ENCODE peak calls at places on chromosomes 3 and 15, in six cellular contexts. H is cardiac fibroblast, L is right lobe of liver, G is foreskin fibroblast, F is HFF-Myc, R is left ventricle myocardium inferior. Y is an unnamed sample.

GRCh38 chr3:64667138-64667537 is 20.7 kb downstream of the ADAMTS9 start:
- DNase-seq in G (peak), R (no peak), L (no peak), F (no peak), H (peak), Y (no peak)

GRCh38 chr3:52108302-52109232 is 45.7 kb downstream of the POC1A start:
- DNase-seq in H (peak), R (peak), F (no peak), L (peak), G (peak), Y (peak)

GRCh38 chr15:36571301-36571700 is 8.1 kb upstream of the CDIN1 start:
- DNase-seq in R (no peak), H (no peak), L (no peak), F (no peak), G (peak), Y (no peak)

GRCh38 chr15:78155355-78155939 is 6.3 kb downstream of the IDH3A start:
- DNase-seq in H (no peak), R (no peak), G (no peak), L (no peak), F (no peak), Y (no peak)

GRCh38 chr15:41564286-41564959 is 5.4 kb downstream of the TYRO3 start:
- DNase-seq in F (no peak), G (peak), L (no peak), H (no peak), R (no peak), Y (no peak)

GRCh38 chr3:38036286-38036685 is 2.7 kb upstream of the DLEC1 start:
- DNase-seq in G (no peak), L (no peak), F (no peak), H (no peak), R (no peak), Y (no peak)

GRCh38 chr3:144363856-144364255 is 392.2 kb downstream of the DIPK2A start:
- DNase-seq in R (no peak), G (peak), H (no peak), F (no peak), L (no peak), Y (no peak)

GRCh38 chr3:141405581-141405980 is 37.3 kb downstream of the ZBTB38 start:
- DNase-seq in L (no peak), F (no peak), G (peak), H (peak), R (no peak), Y (no peak)

GRCh38 chr3:137766069-137766960 is 2.2 kb downstream of the SOX14 start:
- DNase-seq in F (no peak), G (no peak), H (no peak), R (no peak), L (no peak), Y (no peak)

GRCh38 chr3:24640330-24640877 is 145.8 kb upstream of the THRB start:
- DNase-seq in G (peak), R (no peak), H (peak), L (no peak), F (peak), Y (no peak)

GRCh38 chr3:51336261-51336660 is 48.8 kb upstream of the MANF start:
- DNase-seq in F (no peak), L (no peak), R (no peak), H (no peak), G (no peak), Y (no peak)

GRCh38 chr15:36278219-36278618 is 301.2 kb upstream of the CDIN1 start:
- DNase-seq in H (peak), F (no peak), L (no peak), G (peak), R (no peak), Y (no peak)

GRCh38 chr3:108408883-108409612 is 101.3 kb downstream of the MYH15 start:
- DNase-seq in H (no peak), L (no peak), F (no peak), G (no peak), R (no peak), Y (no peak)

GRCh38 chr3:181623924-181624694 is 87.6 kb upstream of the SOX2 start:
- DNase-seq in G (no peak), L (no peak), R (no peak), F (no peak), H (peak), Y (no peak)

GRCh38 chr3:123060054-123060453 is 6.8 kb upstream of the PDIA5 start:
- DNase-seq in L (no peak), H (no peak), G (no peak), F (no peak), R (no peak), Y (no peak)

GRCh38 chr3:44000586-44000985 is 241.1 kb upstream of the TOPAZ1 start:
- DNase-seq in R (no peak), H (peak), F (peak), G (peak), L (no peak), Y (no peak)

GRCh38 chr3:13579089-13579488 is 30.2 kb downstream of the FBLN2 start:
- DNase-seq in F (no peak), G (peak), L (no peak), R (no peak), H (peak), Y (no peak)

GRCh38 chr3:106825962-106826605 is 551.2 kb upstream of the CCDC54 start:
- DNase-seq in G (peak), R (no peak), L (no peak), F (no peak), H (peak), Y (no peak)

GRCh38 chr15:95682129-95682528 is 648.4 kb upstream of the NR2F2 start:
- DNase-seq in R (no peak), G (peak), L (no peak), F (no peak), H (no peak), Y (no peak)

GRCh38 chr3:45962033-45962432 is 18.8 kb downstream of the CXCR6 start:
- DNase-seq in R (no peak), H (no peak), G (no peak), L (no peak), F (no peak), Y (no peak)

GRCh38 chr15:52186651-52187486 is 4.3 kb downstream of the GNB5 start:
- DNase-seq in G (peak), L (no peak), R (no peak), H (no peak), F (no peak), Y (no peak)

GRCh38 chr3:21405671-21406667 is 345.0 kb downstream of the ZNF385D start:
- DNase-seq in F (no peak), L (no peak), R (no peak), H (no peak), G (no peak), Y (no peak)

GRCh38 chr3:44136421-44136820 is 105.3 kb upstream of the TOPAZ1 start:
- DNase-seq in H (no peak), R (no peak), L (no peak), G (peak), F (peak), Y (no peak)

GRCh38 chr3:99638244-99638948 is at the start of gene COL8A1:
- DNase-seq in R (peak), G (peak), H (peak), F (no peak), L (no peak), Y (peak)

GRCh38 chr3:160756907-160757623 is 1.0 kb downstream of the PPM1L start:
- DNase-seq in H (no peak), L (peak), R (peak), F (no peak), G (peak), Y (no peak)

DNA sequence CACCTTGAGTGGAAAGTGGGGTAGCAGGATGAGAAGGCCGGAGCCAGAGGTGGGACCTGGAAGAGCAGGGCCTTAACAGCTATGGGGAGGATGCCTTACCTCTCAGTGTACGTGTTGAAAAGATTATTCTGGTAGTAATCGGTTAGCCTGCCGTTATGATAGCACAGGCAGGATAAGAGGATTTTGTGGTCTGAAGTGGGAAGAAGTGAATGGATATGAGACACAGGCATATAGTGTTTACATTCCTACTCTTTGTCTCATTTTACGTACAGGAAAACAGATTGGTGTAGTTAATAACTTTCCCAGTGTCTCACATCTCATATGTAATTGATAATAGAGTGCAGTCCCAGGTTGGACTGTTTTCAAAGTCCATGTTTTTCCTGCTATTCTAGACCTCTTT is 172.3 kb downstream of the KLHL25 start:
- DNase-seq in F (no peak), G (peak), H (peak), L (no peak), R (no peak), Y (no peak)
- H3K4me3 ChIP-seq in F (peak), G (peak), H (peak), L (no peak), R (peak), Y (peak)

DNA sequence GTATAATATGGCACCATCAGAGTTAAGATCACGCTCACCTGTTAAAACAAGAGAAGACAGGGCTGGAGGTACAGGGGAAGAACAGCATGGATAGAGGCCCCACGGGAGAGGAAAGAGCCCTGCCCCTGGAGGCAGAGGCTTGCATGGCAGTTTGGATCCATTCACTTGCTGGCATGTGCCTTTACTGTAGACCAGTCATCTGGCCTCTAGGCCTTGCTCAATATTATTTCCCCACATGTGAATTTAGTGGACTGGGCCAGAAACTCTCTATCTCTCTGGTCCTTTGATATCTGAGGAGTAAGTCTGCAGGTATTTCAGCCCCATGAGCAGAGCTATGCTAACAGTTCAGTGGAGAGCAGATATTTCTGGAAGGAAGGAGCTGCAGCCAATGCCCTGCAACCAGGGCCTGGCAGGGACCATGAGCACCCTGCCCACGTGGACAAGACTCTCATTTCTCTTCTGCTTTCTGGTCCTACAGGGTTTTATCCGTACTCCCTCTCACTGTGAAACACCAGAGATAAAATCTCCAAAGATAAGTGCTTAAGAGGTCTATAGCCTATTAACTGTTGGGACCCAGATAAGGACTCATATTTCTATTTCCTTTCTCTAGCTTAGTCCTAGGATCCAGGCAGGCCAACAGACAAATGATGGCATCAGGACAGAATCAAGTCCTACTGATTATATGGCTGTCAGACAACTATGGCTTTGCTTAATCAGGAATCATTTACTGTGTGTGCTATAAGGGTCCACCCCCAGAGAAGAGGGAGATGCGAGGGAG is 65.0 kb downstream of the CLDN11 start:
- DNase-seq in L (no peak), H (peak), F (no peak), G (no peak), R (no peak), Y (no peak)
- TF ChIP-seq CTCF in L (peak), H (peak), F (peak), G (no peak), R (no peak), Y (no peak)

GRCh38 chr3:55751730-55752129 is 264.6 kb upstream of the WNT5A start:
- DNase-seq in L (no peak), R (no peak), G (no peak), F (no peak), H (no peak), Y (no peak)

GRCh38 chr3:55752911-55753310 is 265.8 kb upstream of the WNT5A start:
- DNase-seq in L (no peak), G (no peak), F (no peak), H (no peak), R (no peak), Y (no peak)

GRCh38 chr3:55756976-55757375 is 269.9 kb upstream of the WNT5A start:
- DNase-seq in H (no peak), G (no peak), F (no peak), R (no peak), L (no peak), Y (no peak)
- H3K4me3 ChIP-seq in H (no peak), G (no peak), F (no peak), R (no peak), L (no peak), Y (no peak)

GRCh38 chr15:85592148-85592547 is 202.6 kb downstream of the KLHL25 start:
- DNase-seq in R (no peak), H (peak), L (no peak), F (peak), G (peak), Y (no peak)
- TF ChIP-seq CTCF in R (peak), H (peak), L (no peak), F (no peak), G (peak), Y (peak)

GRCh38 chr15:34794590-34795206 is 651 bp downstream of the ACTC1 start:
- DNase-seq in L (no peak), F (no peak), H (no peak), R (no peak), G (no peak), Y (no peak)
- H3K4me3 ChIP-seq in L (no peak), F (no peak), H (no peak), R (peak), G (peak), Y (peak)

GRCh38 chr3:178761024-178761423 is 224.8 kb downstream of the KCNMB2 start:
- DNase-seq in H (no peak), L (no peak), F (no peak), G (no peak), R (no peak), Y (no peak)
- TF ChIP-seq CTCF in H (no peak), L (no peak), F (no peak), G (no peak), R (no peak), Y (no peak)

GRCh38 chr15:59609730-59610712 is 1.6 kb upstream of the GCNT3 start:
- DNase-seq in H (peak), R (no peak), G (peak), L (no peak), F (no peak), Y (no peak)

GRCh38 chr15:59611277-59612260 is at the start of gene GCNT3:
- DNase-seq in F (no peak), L (no peak), G (peak), H (peak), R (no peak), Y (no peak)

GRCh38 chr15:59614153-59614552 is 2.6 kb downstream of the GCNT3 start:
- DNase-seq in L (no peak), H (no peak), G (no peak), F (no peak), R (no peak), Y (no peak)

GRCh38 chr15:59616390-59616789 is 4.8 kb downstream of the GCNT3 start:
- DNase-seq in H (no peak), R (no peak), L (no peak), F (no peak), G (no peak), Y (no peak)

GRCh38 chr15:59615661-59616060 is 4.1 kb downstream of the GCNT3 start:
- DNase-seq in G (no peak), F (no peak), R (no peak), H (no peak), L (no peak), Y (no peak)
- H3K4me3 ChIP-seq in G (no peak), F (no peak), R (no peak), H (no peak), L (no peak), Y (no peak)

GRCh38 chr3:96209703-96210102 is 604.7 kb upstream of the EPHA6 start:
- DNase-seq in L (no peak), G (no peak), R (no peak), H (no peak), F (no peak), Y (no peak)

GRCh38 chr3:96214941-96215340 is 599.5 kb upstream of the EPHA6 start:
- DNase-seq in F (no peak), R (no peak), L (no peak), G (no peak), H (no peak), Y (no peak)

GRCh38 chr3:96213393-96213792 is 601.0 kb upstream of the EPHA6 start:
- DNase-seq in H (no peak), F (no peak), L (no peak), G (no peak), R (no peak), Y (no peak)
- TF ChIP-seq CTCF in H (no peak), F (no peak), L (no peak), G (no peak), R (no peak), Y (no peak)

GRCh38 chr15:85810075-85810474 is 15.3 kb upstream of the KLHL25 start:
- DNase-seq in H (peak), F (no peak), L (no peak), R (no peak), G (no peak), Y (no peak)

GRCh38 chr15:85800460-85801123 is 5.9 kb upstream of the KLHL25 start:
- DNase-seq in H (peak), R (peak), G (peak), F (no peak), L (peak), Y (peak)

GRCh38 chr15:85805392-85805791 is 10.7 kb upstream of the KLHL25 start:
- DNase-seq in R (no peak), H (no peak), G (no peak), F (no peak), L (no peak), Y (no peak)

DNA sequence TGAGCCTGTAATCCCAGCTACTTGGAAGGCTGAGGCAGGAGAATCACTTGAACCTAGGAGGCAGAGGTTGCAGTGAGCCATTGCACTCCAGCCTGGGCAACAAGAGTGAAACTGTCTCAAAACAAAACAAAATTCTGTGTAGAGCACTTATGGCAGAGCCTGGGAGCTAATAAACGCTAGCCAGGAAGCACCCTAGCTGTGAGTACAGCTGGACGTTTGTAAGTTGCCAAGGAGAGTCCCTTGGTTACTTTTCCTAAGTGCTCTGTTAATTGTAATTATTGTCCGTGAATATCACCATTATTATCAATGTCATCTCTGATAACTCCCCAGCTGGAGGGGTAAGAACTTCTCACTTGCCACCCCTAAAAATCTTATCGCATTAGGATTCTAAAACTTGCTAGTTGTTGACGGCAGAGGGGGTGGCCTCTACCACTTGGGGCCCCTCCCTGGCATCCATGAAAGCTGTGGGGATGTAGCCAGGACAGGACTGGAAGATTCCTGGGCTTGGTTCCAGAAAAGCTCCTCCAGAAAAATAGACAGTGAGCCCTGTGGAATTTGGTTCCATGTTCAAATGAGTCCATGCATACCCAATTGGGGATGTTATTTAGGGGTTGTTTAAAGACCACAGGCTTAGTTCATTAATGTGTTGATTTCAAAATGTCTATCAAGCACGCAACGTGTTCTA is 9.9 kb upstream of the KLHL25 start:
- DNase-seq in L (no peak), H (no peak), F (no peak), R (no peak), G (no peak), Y (no peak)
- H3K4me3 ChIP-seq in L (no peak), H (no peak), F (no peak), R (no peak), G (no peak), Y (no peak)

GRCh38 chr3:112086018-112086854 is at the start of gene C3orf52:
- DNase-seq in G (peak), H (peak), F (no peak), R (peak), L (peak), Y (peak)
- TF ChIP-seq CTCF in G (no peak), H (no peak), F (no peak), R (no peak), L (no peak), Y (no peak)

Y was measured in heart left ventricle.